ENCODE peak calls at places on chromosomes 2 and 18, in ten cellular contexts. One of them, this sample, is unnamed.

GRCh38 chr2:14433946-14434495 is 198.5 kb upstream of the LRATD1 start:
- DNase-seq in esophagus squamous epithelium: no peak
- DNase-seq in Peyer's patch: no peak
- DNase-seq in foreskin fibroblast: no peak
- DNase-seq in fibroblast of the aortic adventitia: no peak
- DNase-seq in heart left ventricle: no peak
- DNase-seq in kidney: no peak
- DNase-seq in SK-N-SH: no peak
- DNase-seq in right lobe of liver: no peak
- DNase-seq in tibial nerve: no peak
- DNase-seq in this sample: no peak

GRCh38 chr2:188235364-188235763 is 56.3 kb upstream of the GULP1 start:
- DNase-seq in kidney: no peak
- DNase-seq in esophagus squamous epithelium: no peak
- DNase-seq in fibroblast of the aortic adventitia: no peak
- DNase-seq in heart left ventricle: no peak
- DNase-seq in SK-N-SH: no peak
- DNase-seq in Peyer's patch: no peak
- DNase-seq in tibial nerve: no peak
- DNase-seq in right lobe of liver: no peak
- DNase-seq in foreskin fibroblast: no peak
- DNase-seq in this sample: no peak

GRCh38 chr2:144943986-144944385 is 424.1 kb upstream of the ZEB2 start:
- DNase-seq in SK-N-SH: no peak
- DNase-seq in tibial nerve: no peak
- DNase-seq in right lobe of liver: no peak
- DNase-seq in esophagus squamous epithelium: no peak
- DNase-seq in fibroblast of the aortic adventitia: peak
- DNase-seq in Peyer's patch: no peak
- DNase-seq in heart left ventricle: no peak
- DNase-seq in kidney: no peak
- DNase-seq in foreskin fibroblast: peak
- DNase-seq in this sample: peak

GRCh38 chr18:42929181-42929580 is 186.3 kb downstream of the RIT2 start:
- DNase-seq in kidney: no peak
- DNase-seq in SK-N-SH: no peak
- DNase-seq in tibial nerve: no peak
- DNase-seq in heart left ventricle: no peak
- DNase-seq in esophagus squamous epithelium: no peak
- DNase-seq in foreskin fibroblast: no peak
- DNase-seq in Peyer's patch: no peak
- DNase-seq in right lobe of liver: no peak
- DNase-seq in fibroblast of the aortic adventitia: peak
- DNase-seq in this sample: peak

GRCh38 chr18:13531681-13532325 is 194.6 kb downstream of the FAM210A start:
- DNase-seq in foreskin fibroblast: no peak
- DNase-seq in Peyer's patch: no peak
- DNase-seq in SK-N-SH: no peak
- DNase-seq in tibial nerve: no peak
- DNase-seq in heart left ventricle: no peak
- DNase-seq in esophagus squamous epithelium: no peak
- DNase-seq in fibroblast of the aortic adventitia: no peak
- DNase-seq in right lobe of liver: no peak
- DNase-seq in kidney: no peak
- DNase-seq in this sample: no peak

GRCh38 chr2:25222475-25223121 is 54.2 kb upstream of the POMC start:
- DNase-seq in tibial nerve: no peak
- DNase-seq in heart left ventricle: no peak
- DNase-seq in kidney: no peak
- DNase-seq in foreskin fibroblast: no peak
- DNase-seq in SK-N-SH: no peak
- DNase-seq in fibroblast of the aortic adventitia: no peak
- DNase-seq in Peyer's patch: no peak
- DNase-seq in right lobe of liver: no peak
- DNase-seq in esophagus squamous epithelium: no peak
- DNase-seq in this sample: no peak

GRCh38 chr2:226155476-226155875 is 644.1 kb downstream of the IRS1 start:
- DNase-seq in SK-N-SH: no peak
- DNase-seq in heart left ventricle: no peak
- DNase-seq in right lobe of liver: no peak
- DNase-seq in tibial nerve: no peak
- DNase-seq in esophagus squamous epithelium: no peak
- DNase-seq in fibroblast of the aortic adventitia: no peak
- DNase-seq in foreskin fibroblast: no peak
- DNase-seq in kidney: no peak
- DNase-seq in Peyer's patch: no peak
- DNase-seq in this sample: no peak

GRCh38 chr2:179437430-179437829 is 172.8 kb upstream of the SESTD1 start:
- DNase-seq in Peyer's patch: no peak
- DNase-seq in esophagus squamous epithelium: no peak
- DNase-seq in kidney: no peak
- DNase-seq in foreskin fibroblast: no peak
- DNase-seq in tibial nerve: no peak
- DNase-seq in fibroblast of the aortic adventitia: no peak
- DNase-seq in SK-N-SH: no peak
- DNase-seq in heart left ventricle: no peak
- DNase-seq in right lobe of liver: no peak
- DNase-seq in this sample: no peak

DNA sequence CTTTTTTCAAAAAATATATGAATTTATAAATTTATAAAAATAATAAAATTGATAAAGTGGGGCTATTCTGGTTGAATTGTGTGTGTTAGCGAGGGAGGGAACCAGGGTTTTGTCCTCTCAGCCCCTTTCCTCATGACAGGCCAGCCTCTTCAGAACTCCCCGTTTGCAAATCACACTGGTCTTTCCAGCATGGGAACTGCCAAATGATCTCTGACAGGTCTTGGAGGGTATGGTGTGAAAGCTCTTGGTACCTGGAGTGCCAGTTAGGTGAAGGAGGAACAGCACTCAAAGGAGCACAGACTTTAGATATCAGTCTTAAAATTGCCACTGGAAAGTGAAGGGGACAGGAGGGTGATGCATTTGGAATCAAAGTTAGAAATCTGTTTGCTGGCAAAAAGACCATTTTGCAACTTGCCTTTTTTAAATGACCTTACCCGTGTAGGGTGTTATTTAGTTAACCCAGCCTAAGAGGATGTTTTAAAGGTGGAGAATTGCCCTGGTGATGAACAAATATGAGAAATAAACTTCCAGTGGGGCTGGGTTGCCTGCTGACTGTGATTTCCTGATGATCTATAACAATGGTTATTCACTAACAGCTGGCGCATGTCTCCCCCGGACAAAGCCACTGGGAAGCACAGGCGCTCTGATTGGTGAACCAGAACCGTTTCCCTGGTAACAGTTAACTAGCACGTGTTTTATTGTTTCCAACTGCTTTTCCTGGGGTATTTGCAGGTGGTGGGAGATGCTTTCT is 85.3 kb upstream of the EFEMP1 start:
- DNase-seq in SK-N-SH: peak
- DNase-seq in fibroblast of the aortic adventitia: peak
- DNase-seq in kidney: peak
- DNase-seq in right lobe of liver: no peak
- DNase-seq in Peyer's patch: peak
- DNase-seq in heart left ventricle: peak
- DNase-seq in esophagus squamous epithelium: no peak
- DNase-seq in foreskin fibroblast: peak
- DNase-seq in tibial nerve: peak
- DNase-seq in this sample: peak
- TF ChIP-seq CTCF in SK-N-SH: no peak
- TF ChIP-seq CTCF in fibroblast of the aortic adventitia: no peak
- TF ChIP-seq CTCF in kidney: peak
- TF ChIP-seq CTCF in right lobe of liver: no peak
- TF ChIP-seq CTCF in Peyer's patch: no peak
- TF ChIP-seq CTCF in heart left ventricle: no peak
- TF ChIP-seq CTCF in esophagus squamous epithelium: no peak
- TF ChIP-seq CTCF in foreskin fibroblast: no peak
- TF ChIP-seq CTCF in tibial nerve: no peak
- TF ChIP-seq CTCF in this sample: no peak

GRCh38 chr2:111167238-111168162 is 46.8 kb downstream of the BCL2L11 start:
- DNase-seq in foreskin fibroblast: no peak
- DNase-seq in tibial nerve: no peak
- DNase-seq in Peyer's patch: no peak
- DNase-seq in right lobe of liver: no peak
- DNase-seq in esophagus squamous epithelium: no peak
- DNase-seq in fibroblast of the aortic adventitia: no peak
- DNase-seq in heart left ventricle: no peak
- DNase-seq in SK-N-SH: no peak
- DNase-seq in kidney: no peak
- DNase-seq in this sample: no peak

GRCh38 chr2:111169924-111170323 is 49.2 kb downstream of the BCL2L11 start:
- DNase-seq in SK-N-SH: no peak
- DNase-seq in esophagus squamous epithelium: no peak
- DNase-seq in tibial nerve: no peak
- DNase-seq in heart left ventricle: no peak
- DNase-seq in kidney: no peak
- DNase-seq in right lobe of liver: no peak
- DNase-seq in foreskin fibroblast: no peak
- DNase-seq in fibroblast of the aortic adventitia: no peak
- DNase-seq in Peyer's patch: no peak
- DNase-seq in this sample: no peak

GRCh38 chr2:111166115-111166514 is 45.4 kb downstream of the BCL2L11 start:
- DNase-seq in heart left ventricle: no peak
- DNase-seq in right lobe of liver: no peak
- DNase-seq in esophagus squamous epithelium: no peak
- DNase-seq in foreskin fibroblast: no peak
- DNase-seq in fibroblast of the aortic adventitia: no peak
- DNase-seq in tibial nerve: no peak
- DNase-seq in kidney: no peak
- DNase-seq in SK-N-SH: no peak
- DNase-seq in Peyer's patch: no peak
- DNase-seq in this sample: no peak

GRCh38 chr2:111169268-111169667 is 48.6 kb downstream of the BCL2L11 start:
- DNase-seq in kidney: no peak
- DNase-seq in esophagus squamous epithelium: no peak
- DNase-seq in Peyer's patch: no peak
- DNase-seq in tibial nerve: no peak
- DNase-seq in fibroblast of the aortic adventitia: no peak
- DNase-seq in SK-N-SH: no peak
- DNase-seq in right lobe of liver: no peak
- DNase-seq in foreskin fibroblast: no peak
- DNase-seq in heart left ventricle: no peak
- DNase-seq in this sample: no peak

GRCh38 chr2:111168528-111168929 is 47.8 kb downstream of the BCL2L11 start:
- DNase-seq in Peyer's patch: peak
- DNase-seq in tibial nerve: peak
- DNase-seq in SK-N-SH: no peak
- DNase-seq in foreskin fibroblast: peak
- DNase-seq in fibroblast of the aortic adventitia: peak
- DNase-seq in kidney: no peak
- DNase-seq in esophagus squamous epithelium: no peak
- DNase-seq in heart left ventricle: peak
- DNase-seq in right lobe of liver: no peak
- DNase-seq in this sample: peak
- H3K4me3 ChIP-seq in Peyer's patch: no peak
- H3K4me3 ChIP-seq in tibial nerve: no peak
- H3K4me3 ChIP-seq in SK-N-SH: no peak
- H3K4me3 ChIP-seq in foreskin fibroblast: no peak
- H3K4me3 ChIP-seq in fibroblast of the aortic adventitia: no peak
- H3K4me3 ChIP-seq in kidney: no peak
- H3K4me3 ChIP-seq in esophagus squamous epithelium: no peak
- H3K4me3 ChIP-seq in heart left ventricle: no peak
- H3K4me3 ChIP-seq in right lobe of liver: no peak
- H3K4me3 ChIP-seq in this sample: no peak

DNA sequence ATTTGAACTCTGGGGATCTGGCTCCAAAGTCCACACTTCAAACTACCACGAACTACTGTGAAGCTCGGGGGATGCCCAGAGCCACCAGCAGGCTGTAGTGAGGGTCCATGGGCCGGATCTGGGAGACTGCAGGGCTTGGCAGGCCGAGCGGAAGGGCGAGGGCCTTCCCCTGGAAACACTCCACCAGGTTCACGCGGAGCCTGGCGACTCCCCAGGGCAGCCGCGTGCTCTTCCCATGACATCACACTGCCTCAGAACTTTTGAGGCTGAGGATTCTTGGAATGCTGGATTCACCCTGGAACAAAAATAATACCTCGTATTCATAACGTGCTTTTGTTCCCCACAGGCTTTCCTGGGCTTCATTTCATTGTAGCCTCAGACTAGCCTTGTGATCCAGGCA is 201.0 kb downstream of the SMAD7 start:
- DNase-seq in SK-N-SH: no peak
- DNase-seq in fibroblast of the aortic adventitia: peak
- DNase-seq in Peyer's patch: no peak
- DNase-seq in heart left ventricle: peak
- DNase-seq in esophagus squamous epithelium: no peak
- DNase-seq in kidney: peak
- DNase-seq in right lobe of liver: peak
- DNase-seq in tibial nerve: peak
- DNase-seq in foreskin fibroblast: no peak
- DNase-seq in this sample: peak
- TF ChIP-seq CTCF in SK-N-SH: no peak
- TF ChIP-seq CTCF in fibroblast of the aortic adventitia: peak
- TF ChIP-seq CTCF in Peyer's patch: no peak
- TF ChIP-seq CTCF in heart left ventricle: peak
- TF ChIP-seq CTCF in esophagus squamous epithelium: no peak
- TF ChIP-seq CTCF in kidney: no peak
- TF ChIP-seq CTCF in right lobe of liver: no peak
- TF ChIP-seq CTCF in tibial nerve: no peak
- TF ChIP-seq CTCF in foreskin fibroblast: no peak
- TF ChIP-seq CTCF in this sample: peak

GRCh38 chr18:22913861-22914260 is 19.3 kb upstream of the RBBP8 start:
- DNase-seq in fibroblast of the aortic adventitia: no peak
- DNase-seq in SK-N-SH: no peak
- DNase-seq in kidney: peak
- DNase-seq in foreskin fibroblast: no peak
- DNase-seq in heart left ventricle: no peak
- DNase-seq in Peyer's patch: peak
- DNase-seq in esophagus squamous epithelium: no peak
- DNase-seq in tibial nerve: no peak
- DNase-seq in right lobe of liver: no peak
- DNase-seq in this sample: no peak

GRCh38 chr18:22912835-22913234 is 20.3 kb upstream of the RBBP8 start:
- DNase-seq in right lobe of liver: no peak
- DNase-seq in tibial nerve: no peak
- DNase-seq in fibroblast of the aortic adventitia: peak
- DNase-seq in Peyer's patch: no peak
- DNase-seq in esophagus squamous epithelium: no peak
- DNase-seq in kidney: no peak
- DNase-seq in SK-N-SH: no peak
- DNase-seq in heart left ventricle: no peak
- DNase-seq in foreskin fibroblast: no peak
- DNase-seq in this sample: peak

GRCh38 chr18:22912149-22912548 is 21.0 kb upstream of the RBBP8 start:
- DNase-seq in kidney: no peak
- DNase-seq in foreskin fibroblast: no peak
- DNase-seq in heart left ventricle: no peak
- DNase-seq in esophagus squamous epithelium: no peak
- DNase-seq in SK-N-SH: no peak
- DNase-seq in tibial nerve: no peak
- DNase-seq in fibroblast of the aortic adventitia: no peak
- DNase-seq in Peyer's patch: no peak
- DNase-seq in right lobe of liver: no peak
- DNase-seq in this sample: no peak

GRCh38 chr18:22915337-22915736 is 17.8 kb upstream of the RBBP8 start:
- DNase-seq in SK-N-SH: no peak
- DNase-seq in right lobe of liver: no peak
- DNase-seq in kidney: no peak
- DNase-seq in heart left ventricle: no peak
- DNase-seq in Peyer's patch: no peak
- DNase-seq in tibial nerve: no peak
- DNase-seq in foreskin fibroblast: no peak
- DNase-seq in esophagus squamous epithelium: no peak
- DNase-seq in fibroblast of the aortic adventitia: no peak
- DNase-seq in this sample: no peak

DNA sequence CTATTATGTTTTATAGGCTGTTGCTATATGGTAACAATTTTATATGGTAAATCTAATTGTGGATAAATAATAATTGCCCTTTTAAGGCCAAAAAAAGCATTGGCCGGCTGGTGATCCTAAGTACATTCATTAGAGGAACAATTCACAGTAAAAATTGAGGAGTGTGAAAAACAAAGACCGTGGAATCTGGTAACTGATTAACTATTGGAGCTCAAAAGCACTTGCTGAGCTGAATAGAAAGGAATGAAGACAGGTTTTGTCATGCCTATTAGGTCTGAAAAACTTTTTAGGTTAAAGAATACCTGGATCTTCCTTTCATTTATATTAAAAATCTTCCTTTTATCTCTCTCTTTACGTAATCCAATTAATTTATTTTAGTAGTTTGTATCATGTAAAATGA is 18.5 kb upstream of the RBBP8 start:
- DNase-seq in fibroblast of the aortic adventitia: no peak
- DNase-seq in tibial nerve: no peak
- DNase-seq in SK-N-SH: no peak
- DNase-seq in Peyer's patch: no peak
- DNase-seq in heart left ventricle: no peak
- DNase-seq in esophagus squamous epithelium: no peak
- DNase-seq in kidney: no peak
- DNase-seq in foreskin fibroblast: no peak
- DNase-seq in right lobe of liver: no peak
- DNase-seq in this sample: no peak
- H3K4me3 ChIP-seq in fibroblast of the aortic adventitia: no peak
- H3K4me3 ChIP-seq in tibial nerve: no peak
- H3K4me3 ChIP-seq in SK-N-SH: no peak
- H3K4me3 ChIP-seq in Peyer's patch: no peak
- H3K4me3 ChIP-seq in heart left ventricle: no peak
- H3K4me3 ChIP-seq in esophagus squamous epithelium: peak
- H3K4me3 ChIP-seq in kidney: peak
- H3K4me3 ChIP-seq in foreskin fibroblast: no peak
- H3K4me3 ChIP-seq in right lobe of liver: no peak
- H3K4me3 ChIP-seq in this sample: no peak

This sample was measured in fibroblast of pulmonary artery.